ENCODE peak calls at places on chromosomes 11 and 22, in four cellular contexts. W, V, H and E are unnamed samples.

GRCh38 chr22:45629469-45630089 is 42.1 kb upstream of the ATXN10 start:
- DNase-seq in W (no peak), V (no peak), H (no peak), E (no peak)

GRCh38 chr11:47533690-47534135 is 19.2 kb downstream of the CELF1 start:
- DNase-seq in W (no peak), V (no peak), H (peak), E (peak)

GRCh38 chr11:76246271-76246933 is 40.1 kb upstream of the WNT11 start:
- DNase-seq in W (no peak), V (no peak), H (no peak), E (no peak)

GRCh38 chr11:44446996-44447771 is 118.3 kb upstream of the CD82 start:
- DNase-seq in W (no peak), V (no peak), H (no peak), E (no peak)

GRCh38 chr22:49230194-49230577 is 597.5 kb downstream of the BRD1 start:
- DNase-seq in W (peak), V (no peak), H (no peak), E (no peak)

GRCh38 chr11:105960252-105961245 is 61.5 kb downstream of the MSANTD4 start:
- DNase-seq in W (no peak), V (no peak), H (no peak), E (no peak)

GRCh38 chr11:45994421-45995341 is 72.2 kb downstream of the LARGE2 start:
- DNase-seq in W (no peak), V (no peak), H (peak), E (peak)

GRCh38 chr11:110317516-110317932 is 21.1 kb upstream of the RDX start:
- DNase-seq in W (no peak), V (no peak), H (peak), E (peak)

DNA sequence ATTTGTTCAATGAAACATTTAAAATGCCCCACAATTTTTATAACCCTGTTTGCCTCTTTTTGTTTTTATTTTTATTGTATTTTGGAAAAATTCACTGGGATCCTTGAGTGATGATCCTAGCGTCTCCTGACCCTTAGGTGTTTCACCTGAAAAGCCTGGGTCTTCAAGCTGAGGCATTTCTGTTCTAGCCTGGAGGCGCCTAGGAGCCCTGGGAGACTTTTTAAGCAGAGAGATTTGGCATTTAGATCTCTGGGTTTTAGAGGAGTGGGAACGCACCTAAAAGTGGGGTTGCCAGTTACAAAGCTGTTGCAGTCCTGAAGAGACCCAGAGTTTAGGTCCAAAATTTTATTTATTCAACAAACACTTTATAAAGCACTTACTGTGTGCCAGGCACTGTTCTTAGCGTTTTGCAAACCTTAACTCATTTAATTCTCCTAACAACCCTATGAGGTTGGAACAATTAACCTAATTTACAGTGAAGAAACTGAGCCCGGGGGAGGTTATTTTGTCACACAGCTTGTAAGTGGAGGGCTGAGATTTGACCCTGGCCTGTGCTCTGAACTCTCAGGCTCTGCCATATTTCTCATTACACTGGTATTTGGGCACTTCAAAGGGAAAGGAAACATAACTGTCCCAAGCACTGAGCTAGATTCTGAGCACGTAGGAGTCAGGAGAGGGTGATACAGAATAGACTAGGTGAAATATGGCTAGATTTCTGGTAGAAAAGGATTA is 834 bp upstream of the FADS1 start:
- DNase-seq in W (no peak), V (no peak), H (no peak), E (no peak)
- H3K14ac ChIP-seq in W (no peak), V (no peak), H (no peak), E (peak)

DNA sequence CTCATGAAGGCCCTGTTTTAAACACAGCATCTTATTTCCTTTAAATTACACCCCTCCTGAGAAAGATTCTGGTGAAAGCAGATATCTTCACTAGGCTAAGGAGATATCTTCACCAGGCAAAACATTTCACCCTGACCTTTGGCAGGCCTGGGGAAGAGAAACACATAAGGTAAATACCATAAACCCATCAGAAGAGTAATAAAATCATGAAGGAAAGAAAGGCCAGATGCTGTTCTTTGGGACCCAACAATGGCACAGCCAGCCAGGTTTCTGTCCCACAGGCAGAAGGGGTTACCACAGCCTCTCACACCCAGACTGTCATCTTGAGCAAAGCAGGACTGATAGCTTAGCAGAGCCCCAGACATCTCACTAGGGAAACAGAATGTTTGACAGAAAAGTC is 125.4 kb downstream of the CCDC34 start:
- DNase-seq in W (no peak), V (no peak), H (no peak), E (no peak)
- H2BK15ac ChIP-seq in W (no peak), V (no peak), H (no peak), E (no peak)

DNA sequence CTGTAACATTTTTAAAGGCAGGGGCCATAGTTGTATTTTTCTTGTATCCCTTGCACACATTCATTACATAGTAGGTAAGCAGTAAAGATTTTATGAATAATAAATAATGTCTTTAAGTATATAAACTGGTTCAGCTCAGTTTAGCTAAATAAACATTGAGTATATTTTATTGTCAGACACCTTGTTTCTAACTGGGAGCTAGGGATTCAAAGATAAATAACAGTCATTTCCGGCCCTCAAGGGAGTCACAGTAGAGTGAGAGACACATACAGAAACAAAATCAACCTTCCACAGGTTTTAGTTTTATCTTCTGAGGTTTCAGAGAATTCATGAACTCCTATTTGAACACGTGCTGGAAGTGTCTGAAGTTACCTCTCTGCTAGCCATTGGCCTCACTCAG is 760.2 kb downstream of the DLG2 start:
- DNase-seq in W (no peak), V (no peak), H (no peak), E (no peak)
- H3K14ac ChIP-seq in W (no peak), V (no peak), H (no peak), E (no peak)

GRCh38 chr22:19068784-19069271 is 53.4 kb downstream of the DGCR2 start:
- DNase-seq in W (no peak), V (no peak), H (no peak), E (no peak)
- H2BK15ac ChIP-seq in W (no peak), V (no peak), H (no peak), E (no peak)

DNA sequence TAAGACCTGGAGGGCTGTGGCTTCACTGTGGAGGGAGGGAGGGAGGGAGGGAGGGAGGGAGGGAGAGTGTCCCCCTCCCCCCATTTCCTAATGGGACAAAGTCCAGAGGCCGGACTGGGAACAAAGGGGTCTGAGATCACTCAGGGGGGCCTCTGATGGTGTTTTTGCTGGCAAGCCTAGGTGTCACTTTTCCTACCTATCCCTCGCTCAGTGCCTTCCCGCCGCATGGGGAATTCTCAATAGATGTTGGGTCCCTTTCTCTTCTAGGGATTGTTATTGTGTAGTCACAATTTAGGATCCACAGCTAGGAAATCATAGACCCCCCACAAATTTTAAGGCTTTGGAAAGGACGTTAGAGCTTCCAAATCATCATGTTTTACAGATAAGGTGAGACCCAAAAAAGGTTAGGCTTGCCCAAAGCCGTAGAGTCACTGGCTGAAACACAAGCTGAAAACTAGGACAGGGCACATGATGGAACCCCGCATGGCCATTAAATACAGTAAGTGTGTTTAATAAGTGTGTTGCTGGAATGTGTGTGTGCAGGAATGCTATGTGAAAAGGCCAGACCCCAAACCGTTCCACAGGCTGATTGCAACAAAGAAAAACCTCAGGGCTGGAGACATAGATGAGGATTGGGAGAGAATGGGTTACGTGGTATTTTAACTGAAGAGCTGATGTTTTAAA is 4.8 kb upstream of the FTH1 start:
- DNase-seq in W (no peak), V (no peak), H (no peak), E (no peak)
- H3K14ac ChIP-seq in W (no peak), V (no peak), H (peak), E (peak)